ENCODE peak calls at places on chromosome 4, in nine cellular contexts. B, X, R, W, U, F, Y, D and P are unnamed samples.
A peak's percentile ranks its signal among the peaks of the same experiment; 100 is the strongest.

GRCh38 chr4:152563209-152563608 is 27.3 kb upstream of the FBXW7 start:
- DNase-seq in U (no peak), B (no peak), R (no peak), X (no peak), F (no peak), W (no peak), D (no peak), Y (no peak), P (no peak)

GRCh38 chr4:121950680-121951569 is 935 bp downstream of the TRPC3 start:
- DNase-seq in F (peak; percentile 30), B (peak; percentile 25), Y (no peak), R (peak; percentile 33), X (no peak), U (peak; percentile 27), W (peak; percentile 49), D (peak; percentile 41), P (peak; percentile 84)

GRCh38 chr4:153402366-153402765 is 57.9 kb downstream of the MND1 start:
- DNase-seq in U (no peak), D (no peak), Y (no peak), X (no peak), B (no peak), W (no peak), R (no peak), F (no peak), P (no peak)

GRCh38 chr4:120228086-120228485 is 161.4 kb upstream of the MAD2L1 start:
- DNase-seq in B (no peak), D (no peak), R (no peak), X (no peak), Y (peak; percentile 7), F (no peak), U (no peak), W (no peak), P (no peak)

GRCh38 chr4:31107362-31107761 is 387.2 kb downstream of the PCDH7 start:
- DNase-seq in D (no peak), U (no peak), R (no peak), X (no peak), F (peak; percentile 36), Y (peak; percentile 1), B (no peak), W (no peak), P (no peak)

GRCh38 chr4:153684182-153685073 is at the start of gene TLR2:
- DNase-seq in W (peak; percentile 87), X (no peak), R (peak; percentile 66), B (peak; percentile 41), F (no peak), Y (peak; percentile 59), U (peak; percentile 85), D (peak; percentile 69), P (no peak)

GRCh38 chr4:169807934-169808333 is 50.2 kb upstream of the HPF1 start:
- DNase-seq in B (no peak), W (no peak), Y (no peak), F (no peak), D (no peak), U (no peak), X (no peak), R (no peak), P (no peak)

GRCh38 chr4:52983563-52984303 is 121.6 kb downstream of the RASL11B start:
- DNase-seq in Y (peak; percentile 42), R (no peak), D (no peak), F (peak; percentile 72), U (no peak), W (peak; percentile 84), B (peak; percentile 12), X (peak; percentile 30), P (no peak)

GRCh38 chr4:122012735-122013134 is 60.9 kb upstream of the TRPC3 start:
- DNase-seq in X (no peak), Y (no peak), F (no peak), D (no peak), R (no peak), B (no peak), U (no peak), W (no peak), P (no peak)

GRCh38 chr4:112272292-112272691 is 13.4 kb downstream of the TIFA start:
- DNase-seq in Y (no peak), W (no peak), R (no peak), U (no peak), X (no peak), B (no peak), F (no peak), D (no peak), P (no peak)

GRCh38 chr4:74999714-75000309 is 66.9 kb downstream of the PARM1 start:
- DNase-seq in Y (no peak), W (no peak), D (no peak), B (no peak), X (no peak), F (no peak), R (no peak), U (no peak), P (no peak)

GRCh38 chr4:158036998-158037397 is 135.8 kb downstream of the GASK1B start:
- DNase-seq in D (no peak), R (no peak), U (no peak), X (no peak), W (no peak), B (no peak), Y (no peak), F (no peak), P (no peak)

GRCh38 chr4:25080571-25080970 is 49.8 kb upstream of the LGI2 start:
- DNase-seq in W (no peak), U (no peak), B (no peak), X (no peak), D (no peak), F (no peak), Y (no peak), R (no peak), P (no peak)

GRCh38 chr4:61541474-61541873 is 341.3 kb downstream of the ADGRL3 start:
- DNase-seq in F (no peak), X (no peak), Y (no peak), D (no peak), W (peak; percentile 41), U (no peak), R (no peak), B (no peak), P (no peak)

GRCh38 chr4:107900508-107900907 is 30.8 kb upstream of the CYP2U1 start:
- DNase-seq in B (no peak), X (no peak), Y (no peak), D (no peak), F (no peak), W (peak; percentile 18), R (no peak), U (no peak), P (no peak)

GRCh38 chr4:54146139-54146538 is 46.2 kb downstream of the GSX2 start:
- DNase-seq in X (no peak), B (no peak), U (no peak), R (no peak), W (no peak), D (no peak), F (no peak), Y (no peak), P (no peak)

GRCh38 chr4:176380352-176381157 is 60.8 kb downstream of the SPCS3 start:
- DNase-seq in F (no peak), X (no peak), W (no peak), R (no peak), D (no peak), Y (no peak), B (no peak), U (no peak), P (no peak)

GRCh38 chr4:155578726-155579385 is 87.8 kb upstream of the GUCY1A1 start:
- DNase-seq in U (no peak), W (no peak), F (no peak), R (no peak), D (no peak), Y (no peak), B (no peak), X (no peak), P (no peak)